ENCODE peak calls at places on chromosomes 16 and 17, in five cellular contexts. L, M, S, E and C are unnamed samples.

GRCh38 chr16:56242740-56243139 is 51.5 kb downstream of the GNAO1 start:
- DNase-seq in E (no peak), S (no peak), L (no peak), M (no peak), C (no peak)

GRCh38 chr17:79152636-79153035 is 78.0 kb downstream of the ENGASE start:
- DNase-seq in S (no peak), E (no peak), M (no peak), L (no peak), C (no peak)

GRCh38 chr16:66476328-66477027 is 49.4 kb downstream of the BEAN1 start:
- DNase-seq in L (peak), S (no peak), E (no peak), M (no peak), C (no peak)

GRCh38 chr17:36773039-36773438 is 164.2 kb upstream of the LHX1 start:
- DNase-seq in E (no peak), S (no peak), L (no peak), M (no peak), C (no peak)

GRCh38 chr17:77696151-77696719 is 262.3 kb upstream of the TNRC6C start:
- DNase-seq in L (peak), S (no peak), M (no peak), E (no peak), C (no peak)

GRCh38 chr16:65832269-65832668 is 534.2 kb upstream of the CDH5 start:
- DNase-seq in E (no peak), M (no peak), S (no peak), L (no peak), C (no peak)

GRCh38 chr17:51801626-51802025 is 356.9 kb downstream of the CA10 start:
- DNase-seq in L (peak), E (no peak), M (no peak), S (no peak), C (no peak)

GRCh38 chr16:67269766-67270165 is 9.6 kb upstream of the PLEKHG4 start:
- DNase-seq in S (no peak), M (no peak), E (no peak), L (no peak), C (no peak)

GRCh38 chr17:81000631-81001357 is 9.2 kb downstream of the CHMP6 start:
- DNase-seq in E (no peak), L (no peak), M (no peak), S (no peak), C (peak)

GRCh38 chr16:79703066-79703465 is 102.5 kb upstream of the MAF start:
- DNase-seq in M (no peak), E (no peak), L (no peak), S (no peak), C (no peak)